ENCODE peak calls at places on chromosomes 4 and X, in five cellular contexts. C is activated CD4-positive, alpha-beta T cell treated with anti-CD3 and anti-CD28 coated beads, Interleukin-2, amount 50 U/mL, for 24 hours; B is Caco-2; F is T follicular helper cell; L is stimulated activated CD4-positive, alpha-beta T cell treated with anti-CD3 and anti-CD28 coated beads, Interleukin-4, amount 100 ng/mL, for 4 hours. K is an unnamed sample.

GRCh38 chr4:20095805-20096541 is 155.7 kb upstream of the SLIT2 start:
- DNase-seq in C (no peak), B (no peak), F (no peak), L (no peak), K (no peak)

GRCh38 chrX:16946971-16947562 is 609 bp downstream of the REPS2 start:
- DNase-seq in C (no peak), B (no peak), F (no peak), L (peak), K (peak)

GRCh38 chr4:155780773-155781172 is 22.0 kb downstream of the GUCY1B1 start:
- DNase-seq in C (no peak), B (no peak), F (no peak), L (no peak), K (no peak)

GRCh38 chrX:66728818-66729271 is 90.0 kb upstream of the EDA2R start:
- DNase-seq in C (peak), B (peak), F (peak), L (peak), K (peak)

GRCh38 chr4:13522282-13523104 is 21.8 kb downstream of the NKX3-2 start:
- DNase-seq in C (no peak), B (no peak), F (no peak), L (no peak), K (peak)

GRCh38 chrX:103276581-103277002 is at the start of gene TCEAL5:
- DNase-seq in C (no peak), B (no peak), F (no peak), L (no peak), K (no peak)

GRCh38 chr4:1285151-1285789 is 4.4 kb upstream of the MAEA start:
- DNase-seq in C (no peak), B (no peak), F (no peak), L (no peak), K (no peak)

GRCh38 chr4:97123573-97123972 is 1019.7 kb downstream of the STPG2 start:
- DNase-seq in C (no peak), B (no peak), F (no peak), L (no peak), K (no peak)

GRCh38 chr4:101527186-101527585 is 179.9 kb upstream of the PPP3CA start:
- DNase-seq in C (peak), B (no peak), F (peak), L (peak), K (no peak)

GRCh38 chr4:93771640-93772411 is 56.7 kb upstream of the ATOH1 start:
- DNase-seq in C (no peak), B (no peak), F (no peak), L (no peak), K (no peak)

GRCh38 chr4:89248879-89249281 is 58.7 kb downstream of the GPRIN3 start:
- DNase-seq in C (no peak), B (no peak), F (no peak), L (no peak), K (no peak)

GRCh38 chr4:138035781-138036258 is 206.3 kb downstream of the SLC7A11 start:
- DNase-seq in C (no peak), B (no peak), F (no peak), L (no peak), K (peak)

GRCh38 chrX:107715331-107716044 is 60.1 kb downstream of the TSC22D3 start:
- DNase-seq in C (no peak), B (no peak), F (no peak), L (no peak), K (no peak)

GRCh38 chr4:119113033-119113655 is 22.5 kb upstream of the MYOZ2 start:
- DNase-seq in C (no peak), B (no peak), F (no peak), L (no peak), K (no peak)

GRCh38 chr4:175035907-175036306 is 117.7 kb downstream of the ADAM29 start:
- DNase-seq in C (no peak), B (no peak), F (no peak), L (no peak), K (no peak)

GRCh38 chrX:103687696-103688191 is 1.2 kb upstream of the MORF4L2 start:
- DNase-seq in C (peak), B (peak), F (peak), L (peak), K (peak)

GRCh38 chr4:30511751-30512150 is 208.4 kb upstream of the PCDH7 start:
- DNase-seq in C (no peak), B (no peak), F (no peak), L (no peak), K (no peak)

GRCh38 chr4:138182838-138183426 is 59.2 kb downstream of the SLC7A11 start:
- DNase-seq in C (no peak), B (no peak), F (no peak), L (no peak), K (peak)

GRCh38 chrX:39756086-39756883 is 341.5 kb downstream of the BCOR start:
- DNase-seq in C (no peak), B (no peak), F (no peak), L (no peak), K (no peak)

GRCh38 chrX:11449613-11450012 is 156.4 kb downstream of the AMELX start:
- DNase-seq in C (no peak), B (no peak), F (no peak), L (no peak), K (no peak)

K was measured in germinal center.